ENCODE peak calls at places on chromosomes 5 and 9, in ten cellular contexts. One of them, this sample, is unnamed.

GRCh38 chr9:133945314-133945975 is 46.7 kb downstream of the VAV2 start:
- DNase-seq in HCT116: no peak
- DNase-seq in stimulated activated CD8-positive, alpha-beta memory T cell treated with anti-CD3 and anti-CD28 coated beads, Interleukin-4, amount 100 ng/mL, for 4 hours: no peak
- DNase-seq in activated CD4-positive, alpha-beta T cell treated with anti-CD3 and anti-CD28 coated beads, Interleukin-2, amount 50 U/mL, for 4 hours: no peak
- DNase-seq in activated naive CD4-positive, alpha-beta T cell treated with anti-CD3 and anti-CD28 coated beads, Interleukin-2, amount 50 U/mL, for 72 hours: no peak
- DNase-seq in lung microvascular endothelial cell: no peak
- DNase-seq in ACHN: no peak
- DNase-seq in HFFc6: no peak
- DNase-seq in stimulated activated CD4-positive, alpha-beta T cell treated with anti-CD3 and anti-CD28 coated beads, Interleukin-2, amount 100 ng/mL, for 48 hours: no peak
- DNase-seq in GDM1: no peak
- DNase-seq in this sample: no peak

GRCh38 chr9:90029996-90030395 is 425.2 kb downstream of the GADD45G start:
- DNase-seq in HCT116: no peak
- DNase-seq in stimulated activated CD8-positive, alpha-beta memory T cell treated with anti-CD3 and anti-CD28 coated beads, Interleukin-4, amount 100 ng/mL, for 4 hours: no peak
- DNase-seq in activated CD4-positive, alpha-beta T cell treated with anti-CD3 and anti-CD28 coated beads, Interleukin-2, amount 50 U/mL, for 4 hours: no peak
- DNase-seq in activated naive CD4-positive, alpha-beta T cell treated with anti-CD3 and anti-CD28 coated beads, Interleukin-2, amount 50 U/mL, for 72 hours: no peak
- DNase-seq in lung microvascular endothelial cell: no peak
- DNase-seq in ACHN: no peak
- DNase-seq in HFFc6: no peak
- DNase-seq in stimulated activated CD4-positive, alpha-beta T cell treated with anti-CD3 and anti-CD28 coated beads, Interleukin-2, amount 100 ng/mL, for 48 hours: no peak
- DNase-seq in GDM1: no peak
- DNase-seq in this sample: no peak

GRCh38 chr5:169911448-169912212 is 68.7 kb downstream of the INSYN2B start:
- DNase-seq in HCT116: no peak
- DNase-seq in stimulated activated CD8-positive, alpha-beta memory T cell treated with anti-CD3 and anti-CD28 coated beads, Interleukin-4, amount 100 ng/mL, for 4 hours: no peak
- DNase-seq in activated CD4-positive, alpha-beta T cell treated with anti-CD3 and anti-CD28 coated beads, Interleukin-2, amount 50 U/mL, for 4 hours: no peak
- DNase-seq in activated naive CD4-positive, alpha-beta T cell treated with anti-CD3 and anti-CD28 coated beads, Interleukin-2, amount 50 U/mL, for 72 hours: no peak
- DNase-seq in lung microvascular endothelial cell: peak
- DNase-seq in ACHN: no peak
- DNase-seq in HFFc6: no peak
- DNase-seq in stimulated activated CD4-positive, alpha-beta T cell treated with anti-CD3 and anti-CD28 coated beads, Interleukin-2, amount 100 ng/mL, for 48 hours: no peak
- DNase-seq in GDM1: no peak
- DNase-seq in this sample: no peak

GRCh38 chr5:158198636-158199035 is 339.7 kb upstream of the CLINT1 start:
- DNase-seq in HCT116: no peak
- DNase-seq in stimulated activated CD8-positive, alpha-beta memory T cell treated with anti-CD3 and anti-CD28 coated beads, Interleukin-4, amount 100 ng/mL, for 4 hours: no peak
- DNase-seq in activated CD4-positive, alpha-beta T cell treated with anti-CD3 and anti-CD28 coated beads, Interleukin-2, amount 50 U/mL, for 4 hours: no peak
- DNase-seq in activated naive CD4-positive, alpha-beta T cell treated with anti-CD3 and anti-CD28 coated beads, Interleukin-2, amount 50 U/mL, for 72 hours: no peak
- DNase-seq in lung microvascular endothelial cell: no peak
- DNase-seq in ACHN: no peak
- DNase-seq in HFFc6: no peak
- DNase-seq in stimulated activated CD4-positive, alpha-beta T cell treated with anti-CD3 and anti-CD28 coated beads, Interleukin-2, amount 100 ng/mL, for 48 hours: no peak
- DNase-seq in GDM1: no peak
- DNase-seq in this sample: no peak

GRCh38 chr9:14301582-14301981 is 12.4 kb downstream of the NFIB start:
- DNase-seq in HCT116: no peak
- DNase-seq in stimulated activated CD8-positive, alpha-beta memory T cell treated with anti-CD3 and anti-CD28 coated beads, Interleukin-4, amount 100 ng/mL, for 4 hours: no peak
- DNase-seq in activated CD4-positive, alpha-beta T cell treated with anti-CD3 and anti-CD28 coated beads, Interleukin-2, amount 50 U/mL, for 4 hours: no peak
- DNase-seq in activated naive CD4-positive, alpha-beta T cell treated with anti-CD3 and anti-CD28 coated beads, Interleukin-2, amount 50 U/mL, for 72 hours: no peak
- DNase-seq in lung microvascular endothelial cell: no peak
- DNase-seq in ACHN: no peak
- DNase-seq in HFFc6: no peak
- DNase-seq in stimulated activated CD4-positive, alpha-beta T cell treated with anti-CD3 and anti-CD28 coated beads, Interleukin-2, amount 100 ng/mL, for 48 hours: no peak
- DNase-seq in GDM1: no peak
- DNase-seq in this sample: no peak

GRCh38 chr9:85960688-85961093 is 19.7 kb downstream of the NAA35 start:
- DNase-seq in HCT116: no peak
- DNase-seq in stimulated activated CD8-positive, alpha-beta memory T cell treated with anti-CD3 and anti-CD28 coated beads, Interleukin-4, amount 100 ng/mL, for 4 hours: no peak
- DNase-seq in activated CD4-positive, alpha-beta T cell treated with anti-CD3 and anti-CD28 coated beads, Interleukin-2, amount 50 U/mL, for 4 hours: no peak
- DNase-seq in activated naive CD4-positive, alpha-beta T cell treated with anti-CD3 and anti-CD28 coated beads, Interleukin-2, amount 50 U/mL, for 72 hours: no peak
- DNase-seq in lung microvascular endothelial cell: peak
- DNase-seq in ACHN: no peak
- DNase-seq in HFFc6: no peak
- DNase-seq in stimulated activated CD4-positive, alpha-beta T cell treated with anti-CD3 and anti-CD28 coated beads, Interleukin-2, amount 100 ng/mL, for 48 hours: no peak
- DNase-seq in GDM1: no peak
- DNase-seq in this sample: no peak

GRCh38 chr9:13088734-13089427 is 190.6 kb downstream of the MPDZ start:
- DNase-seq in HCT116: peak
- DNase-seq in stimulated activated CD8-positive, alpha-beta memory T cell treated with anti-CD3 and anti-CD28 coated beads, Interleukin-4, amount 100 ng/mL, for 4 hours: no peak
- DNase-seq in activated CD4-positive, alpha-beta T cell treated with anti-CD3 and anti-CD28 coated beads, Interleukin-2, amount 50 U/mL, for 4 hours: no peak
- DNase-seq in activated naive CD4-positive, alpha-beta T cell treated with anti-CD3 and anti-CD28 coated beads, Interleukin-2, amount 50 U/mL, for 72 hours: no peak
- DNase-seq in lung microvascular endothelial cell: peak
- DNase-seq in ACHN: peak
- DNase-seq in HFFc6: peak
- DNase-seq in stimulated activated CD4-positive, alpha-beta T cell treated with anti-CD3 and anti-CD28 coated beads, Interleukin-2, amount 100 ng/mL, for 48 hours: no peak
- DNase-seq in GDM1: peak
- DNase-seq in this sample: no peak

GRCh38 chr9:137759649-137760321 is 117.8 kb upstream of the CACNA1B start:
- DNase-seq in HCT116: no peak
- DNase-seq in stimulated activated CD8-positive, alpha-beta memory T cell treated with anti-CD3 and anti-CD28 coated beads, Interleukin-4, amount 100 ng/mL, for 4 hours: no peak
- DNase-seq in activated CD4-positive, alpha-beta T cell treated with anti-CD3 and anti-CD28 coated beads, Interleukin-2, amount 50 U/mL, for 4 hours: no peak
- DNase-seq in activated naive CD4-positive, alpha-beta T cell treated with anti-CD3 and anti-CD28 coated beads, Interleukin-2, amount 50 U/mL, for 72 hours: no peak
- DNase-seq in lung microvascular endothelial cell: no peak
- DNase-seq in ACHN: no peak
- DNase-seq in HFFc6: no peak
- DNase-seq in stimulated activated CD4-positive, alpha-beta T cell treated with anti-CD3 and anti-CD28 coated beads, Interleukin-2, amount 100 ng/mL, for 48 hours: no peak
- DNase-seq in GDM1: no peak
- DNase-seq in this sample: no peak

GRCh38 chr5:151151793-151152192 is 5.8 kb downstream of the ANXA6 start:
- DNase-seq in HCT116: no peak
- DNase-seq in stimulated activated CD8-positive, alpha-beta memory T cell treated with anti-CD3 and anti-CD28 coated beads, Interleukin-4, amount 100 ng/mL, for 4 hours: no peak
- DNase-seq in activated CD4-positive, alpha-beta T cell treated with anti-CD3 and anti-CD28 coated beads, Interleukin-2, amount 50 U/mL, for 4 hours: no peak
- DNase-seq in activated naive CD4-positive, alpha-beta T cell treated with anti-CD3 and anti-CD28 coated beads, Interleukin-2, amount 50 U/mL, for 72 hours: peak
- DNase-seq in lung microvascular endothelial cell: no peak
- DNase-seq in ACHN: no peak
- DNase-seq in HFFc6: peak
- DNase-seq in stimulated activated CD4-positive, alpha-beta T cell treated with anti-CD3 and anti-CD28 coated beads, Interleukin-2, amount 100 ng/mL, for 48 hours: peak
- DNase-seq in GDM1: peak
- DNase-seq in this sample: peak

GRCh38 chr9:93317495-93318094 is 133.7 kb downstream of the WNK2 start:
- DNase-seq in HCT116: no peak
- DNase-seq in stimulated activated CD8-positive, alpha-beta memory T cell treated with anti-CD3 and anti-CD28 coated beads, Interleukin-4, amount 100 ng/mL, for 4 hours: no peak
- DNase-seq in activated CD4-positive, alpha-beta T cell treated with anti-CD3 and anti-CD28 coated beads, Interleukin-2, amount 50 U/mL, for 4 hours: no peak
- DNase-seq in activated naive CD4-positive, alpha-beta T cell treated with anti-CD3 and anti-CD28 coated beads, Interleukin-2, amount 50 U/mL, for 72 hours: no peak
- DNase-seq in lung microvascular endothelial cell: no peak
- DNase-seq in ACHN: no peak
- DNase-seq in HFFc6: no peak
- DNase-seq in stimulated activated CD4-positive, alpha-beta T cell treated with anti-CD3 and anti-CD28 coated beads, Interleukin-2, amount 100 ng/mL, for 48 hours: no peak
- DNase-seq in GDM1: no peak
- DNase-seq in this sample: no peak

GRCh38 chr5:157464518-157465171 is 4.6 kb downstream of the NIPAL4 start:
- DNase-seq in HCT116: peak
- DNase-seq in stimulated activated CD8-positive, alpha-beta memory T cell treated with anti-CD3 and anti-CD28 coated beads, Interleukin-4, amount 100 ng/mL, for 4 hours: peak
- DNase-seq in activated CD4-positive, alpha-beta T cell treated with anti-CD3 and anti-CD28 coated beads, Interleukin-2, amount 50 U/mL, for 4 hours: peak
- DNase-seq in activated naive CD4-positive, alpha-beta T cell treated with anti-CD3 and anti-CD28 coated beads, Interleukin-2, amount 50 U/mL, for 72 hours: peak
- DNase-seq in lung microvascular endothelial cell: peak
- DNase-seq in ACHN: peak
- DNase-seq in HFFc6: peak
- DNase-seq in stimulated activated CD4-positive, alpha-beta T cell treated with anti-CD3 and anti-CD28 coated beads, Interleukin-2, amount 100 ng/mL, for 48 hours: peak
- DNase-seq in GDM1: peak
- DNase-seq in this sample: peak

GRCh38 chr9:130298663-130299279 is 33.2 kb downstream of the HMCN2 start:
- DNase-seq in HCT116: no peak
- DNase-seq in stimulated activated CD8-positive, alpha-beta memory T cell treated with anti-CD3 and anti-CD28 coated beads, Interleukin-4, amount 100 ng/mL, for 4 hours: no peak
- DNase-seq in activated CD4-positive, alpha-beta T cell treated with anti-CD3 and anti-CD28 coated beads, Interleukin-2, amount 50 U/mL, for 4 hours: no peak
- DNase-seq in activated naive CD4-positive, alpha-beta T cell treated with anti-CD3 and anti-CD28 coated beads, Interleukin-2, amount 50 U/mL, for 72 hours: no peak
- DNase-seq in lung microvascular endothelial cell: peak
- DNase-seq in ACHN: peak
- DNase-seq in HFFc6: no peak
- DNase-seq in stimulated activated CD4-positive, alpha-beta T cell treated with anti-CD3 and anti-CD28 coated beads, Interleukin-2, amount 100 ng/mL, for 48 hours: no peak
- DNase-seq in GDM1: no peak
- DNase-seq in this sample: no peak

GRCh38 chr9:85200726-85201402 is 531.3 kb downstream of the NTRK2 start:
- DNase-seq in HCT116: no peak
- DNase-seq in stimulated activated CD8-positive, alpha-beta memory T cell treated with anti-CD3 and anti-CD28 coated beads, Interleukin-4, amount 100 ng/mL, for 4 hours: no peak
- DNase-seq in activated CD4-positive, alpha-beta T cell treated with anti-CD3 and anti-CD28 coated beads, Interleukin-2, amount 50 U/mL, for 4 hours: no peak
- DNase-seq in activated naive CD4-positive, alpha-beta T cell treated with anti-CD3 and anti-CD28 coated beads, Interleukin-2, amount 50 U/mL, for 72 hours: no peak
- DNase-seq in lung microvascular endothelial cell: no peak
- DNase-seq in ACHN: no peak
- DNase-seq in HFFc6: no peak
- DNase-seq in stimulated activated CD4-positive, alpha-beta T cell treated with anti-CD3 and anti-CD28 coated beads, Interleukin-2, amount 100 ng/mL, for 48 hours: no peak
- DNase-seq in GDM1: no peak
- DNase-seq in this sample: no peak

GRCh38 chr5:42360061-42360460 is 63.2 kb upstream of the GHR start:
- DNase-seq in HCT116: no peak
- DNase-seq in stimulated activated CD8-positive, alpha-beta memory T cell treated with anti-CD3 and anti-CD28 coated beads, Interleukin-4, amount 100 ng/mL, for 4 hours: no peak
- DNase-seq in activated CD4-positive, alpha-beta T cell treated with anti-CD3 and anti-CD28 coated beads, Interleukin-2, amount 50 U/mL, for 4 hours: no peak
- DNase-seq in activated naive CD4-positive, alpha-beta T cell treated with anti-CD3 and anti-CD28 coated beads, Interleukin-2, amount 50 U/mL, for 72 hours: no peak
- DNase-seq in lung microvascular endothelial cell: peak
- DNase-seq in ACHN: no peak
- DNase-seq in HFFc6: peak
- DNase-seq in stimulated activated CD4-positive, alpha-beta T cell treated with anti-CD3 and anti-CD28 coated beads, Interleukin-2, amount 100 ng/mL, for 48 hours: no peak
- DNase-seq in GDM1: no peak
- DNase-seq in this sample: no peak

GRCh38 chr9:134057751-134058701 is 9.8 kb downstream of the BRD3 start:
- DNase-seq in HCT116: no peak
- DNase-seq in stimulated activated CD8-positive, alpha-beta memory T cell treated with anti-CD3 and anti-CD28 coated beads, Interleukin-4, amount 100 ng/mL, for 4 hours: no peak
- DNase-seq in activated CD4-positive, alpha-beta T cell treated with anti-CD3 and anti-CD28 coated beads, Interleukin-2, amount 50 U/mL, for 4 hours: no peak
- DNase-seq in activated naive CD4-positive, alpha-beta T cell treated with anti-CD3 and anti-CD28 coated beads, Interleukin-2, amount 50 U/mL, for 72 hours: no peak
- DNase-seq in lung microvascular endothelial cell: no peak
- DNase-seq in ACHN: no peak
- DNase-seq in HFFc6: no peak
- DNase-seq in stimulated activated CD4-positive, alpha-beta T cell treated with anti-CD3 and anti-CD28 coated beads, Interleukin-2, amount 100 ng/mL, for 48 hours: no peak
- DNase-seq in GDM1: no peak
- DNase-seq in this sample: no peak

GRCh38 chr9:27154923-27155322 is 45.9 kb downstream of the TEK start:
- DNase-seq in HCT116: no peak
- DNase-seq in stimulated activated CD8-positive, alpha-beta memory T cell treated with anti-CD3 and anti-CD28 coated beads, Interleukin-4, amount 100 ng/mL, for 4 hours: no peak
- DNase-seq in activated CD4-positive, alpha-beta T cell treated with anti-CD3 and anti-CD28 coated beads, Interleukin-2, amount 50 U/mL, for 4 hours: no peak
- DNase-seq in activated naive CD4-positive, alpha-beta T cell treated with anti-CD3 and anti-CD28 coated beads, Interleukin-2, amount 50 U/mL, for 72 hours: no peak
- DNase-seq in lung microvascular endothelial cell: peak
- DNase-seq in ACHN: no peak
- DNase-seq in HFFc6: peak
- DNase-seq in stimulated activated CD4-positive, alpha-beta T cell treated with anti-CD3 and anti-CD28 coated beads, Interleukin-2, amount 100 ng/mL, for 48 hours: no peak
- DNase-seq in GDM1: no peak
- DNase-seq in this sample: no peak

GRCh38 chr5:60377826-60378225 is 322.1 kb downstream of the DEPDC1B start:
- DNase-seq in HCT116: no peak
- DNase-seq in stimulated activated CD8-positive, alpha-beta memory T cell treated with anti-CD3 and anti-CD28 coated beads, Interleukin-4, amount 100 ng/mL, for 4 hours: no peak
- DNase-seq in activated CD4-positive, alpha-beta T cell treated with anti-CD3 and anti-CD28 coated beads, Interleukin-2, amount 50 U/mL, for 4 hours: no peak
- DNase-seq in activated naive CD4-positive, alpha-beta T cell treated with anti-CD3 and anti-CD28 coated beads, Interleukin-2, amount 50 U/mL, for 72 hours: no peak
- DNase-seq in lung microvascular endothelial cell: no peak
- DNase-seq in ACHN: no peak
- DNase-seq in HFFc6: no peak
- DNase-seq in stimulated activated CD4-positive, alpha-beta T cell treated with anti-CD3 and anti-CD28 coated beads, Interleukin-2, amount 100 ng/mL, for 48 hours: no peak
- DNase-seq in GDM1: no peak
- DNase-seq in this sample: no peak

GRCh38 chr9:136011703-136012496 is 50.7 kb upstream of the UBAC1 start:
- DNase-seq in HCT116: no peak
- DNase-seq in stimulated activated CD8-positive, alpha-beta memory T cell treated with anti-CD3 and anti-CD28 coated beads, Interleukin-4, amount 100 ng/mL, for 4 hours: no peak
- DNase-seq in activated CD4-positive, alpha-beta T cell treated with anti-CD3 and anti-CD28 coated beads, Interleukin-2, amount 50 U/mL, for 4 hours: no peak
- DNase-seq in activated naive CD4-positive, alpha-beta T cell treated with anti-CD3 and anti-CD28 coated beads, Interleukin-2, amount 50 U/mL, for 72 hours: no peak
- DNase-seq in lung microvascular endothelial cell: peak
- DNase-seq in ACHN: no peak
- DNase-seq in HFFc6: no peak
- DNase-seq in stimulated activated CD4-positive, alpha-beta T cell treated with anti-CD3 and anti-CD28 coated beads, Interleukin-2, amount 100 ng/mL, for 48 hours: no peak
- DNase-seq in GDM1: no peak
- DNase-seq in this sample: no peak

GRCh38 chr9:91177661-91178280 is 183.9 kb downstream of the AUH start:
- DNase-seq in HCT116: no peak
- DNase-seq in stimulated activated CD8-positive, alpha-beta memory T cell treated with anti-CD3 and anti-CD28 coated beads, Interleukin-4, amount 100 ng/mL, for 4 hours: no peak
- DNase-seq in activated CD4-positive, alpha-beta T cell treated with anti-CD3 and anti-CD28 coated beads, Interleukin-2, amount 50 U/mL, for 4 hours: no peak
- DNase-seq in activated naive CD4-positive, alpha-beta T cell treated with anti-CD3 and anti-CD28 coated beads, Interleukin-2, amount 50 U/mL, for 72 hours: no peak
- DNase-seq in lung microvascular endothelial cell: no peak
- DNase-seq in ACHN: no peak
- DNase-seq in HFFc6: no peak
- DNase-seq in stimulated activated CD4-positive, alpha-beta T cell treated with anti-CD3 and anti-CD28 coated beads, Interleukin-2, amount 100 ng/mL, for 48 hours: no peak
- DNase-seq in GDM1: peak
- DNase-seq in this sample: no peak

GRCh38 chr9:38067892-38068615 is 973 bp downstream of the SHB start:
- DNase-seq in HCT116: no peak
- DNase-seq in stimulated activated CD8-positive, alpha-beta memory T cell treated with anti-CD3 and anti-CD28 coated beads, Interleukin-4, amount 100 ng/mL, for 4 hours: no peak
- DNase-seq in activated CD4-positive, alpha-beta T cell treated with anti-CD3 and anti-CD28 coated beads, Interleukin-2, amount 50 U/mL, for 4 hours: no peak
- DNase-seq in activated naive CD4-positive, alpha-beta T cell treated with anti-CD3 and anti-CD28 coated beads, Interleukin-2, amount 50 U/mL, for 72 hours: peak
- DNase-seq in lung microvascular endothelial cell: no peak
- DNase-seq in ACHN: no peak
- DNase-seq in HFFc6: no peak
- DNase-seq in stimulated activated CD4-positive, alpha-beta T cell treated with anti-CD3 and anti-CD28 coated beads, Interleukin-2, amount 100 ng/mL, for 48 hours: peak
- DNase-seq in GDM1: no peak
- DNase-seq in this sample: no peak

GRCh38 chr5:56951131-56951945 is 585 bp downstream of the MIER3 start:
- DNase-seq in HCT116: no peak
- DNase-seq in stimulated activated CD8-positive, alpha-beta memory T cell treated with anti-CD3 and anti-CD28 coated beads, Interleukin-4, amount 100 ng/mL, for 4 hours: no peak
- DNase-seq in activated CD4-positive, alpha-beta T cell treated with anti-CD3 and anti-CD28 coated beads, Interleukin-2, amount 50 U/mL, for 4 hours: peak
- DNase-seq in activated naive CD4-positive, alpha-beta T cell treated with anti-CD3 and anti-CD28 coated beads, Interleukin-2, amount 50 U/mL, for 72 hours: peak
- DNase-seq in lung microvascular endothelial cell: peak
- DNase-seq in ACHN: peak
- DNase-seq in HFFc6: no peak
- DNase-seq in stimulated activated CD4-positive, alpha-beta T cell treated with anti-CD3 and anti-CD28 coated beads, Interleukin-2, amount 100 ng/mL, for 48 hours: peak
- DNase-seq in GDM1: no peak
- DNase-seq in this sample: no peak

GRCh38 chr9:3949744-3950143 is 350.1 kb downstream of the GLIS3 start:
- DNase-seq in HCT116: no peak
- DNase-seq in stimulated activated CD8-positive, alpha-beta memory T cell treated with anti-CD3 and anti-CD28 coated beads, Interleukin-4, amount 100 ng/mL, for 4 hours: no peak
- DNase-seq in activated CD4-positive, alpha-beta T cell treated with anti-CD3 and anti-CD28 coated beads, Interleukin-2, amount 50 U/mL, for 4 hours: no peak
- DNase-seq in activated naive CD4-positive, alpha-beta T cell treated with anti-CD3 and anti-CD28 coated beads, Interleukin-2, amount 50 U/mL, for 72 hours: no peak
- DNase-seq in lung microvascular endothelial cell: no peak
- DNase-seq in ACHN: no peak
- DNase-seq in HFFc6: no peak
- DNase-seq in stimulated activated CD4-positive, alpha-beta T cell treated with anti-CD3 and anti-CD28 coated beads, Interleukin-2, amount 100 ng/mL, for 48 hours: no peak
- DNase-seq in GDM1: no peak
- DNase-seq in this sample: no peak

GRCh38 chr9:129752915-129753724 is at the start of gene PTGES:
- DNase-seq in HCT116: peak
- DNase-seq in stimulated activated CD8-positive, alpha-beta memory T cell treated with anti-CD3 and anti-CD28 coated beads, Interleukin-4, amount 100 ng/mL, for 4 hours: peak
- DNase-seq in activated CD4-positive, alpha-beta T cell treated with anti-CD3 and anti-CD28 coated beads, Interleukin-2, amount 50 U/mL, for 4 hours: peak
- DNase-seq in activated naive CD4-positive, alpha-beta T cell treated with anti-CD3 and anti-CD28 coated beads, Interleukin-2, amount 50 U/mL, for 72 hours: peak
- DNase-seq in lung microvascular endothelial cell: peak
- DNase-seq in ACHN: peak
- DNase-seq in HFFc6: peak
- DNase-seq in stimulated activated CD4-positive, alpha-beta T cell treated with anti-CD3 and anti-CD28 coated beads, Interleukin-2, amount 100 ng/mL, for 48 hours: peak
- DNase-seq in GDM1: no peak
- DNase-seq in this sample: no peak

GRCh38 chr9:25377039-25377438 is 301.2 kb downstream of the TUSC1 start:
- DNase-seq in HCT116: no peak
- DNase-seq in stimulated activated CD8-positive, alpha-beta memory T cell treated with anti-CD3 and anti-CD28 coated beads, Interleukin-4, amount 100 ng/mL, for 4 hours: no peak
- DNase-seq in activated CD4-positive, alpha-beta T cell treated with anti-CD3 and anti-CD28 coated beads, Interleukin-2, amount 50 U/mL, for 4 hours: no peak
- DNase-seq in activated naive CD4-positive, alpha-beta T cell treated with anti-CD3 and anti-CD28 coated beads, Interleukin-2, amount 50 U/mL, for 72 hours: no peak
- DNase-seq in lung microvascular endothelial cell: no peak
- DNase-seq in ACHN: no peak
- DNase-seq in HFFc6: no peak
- DNase-seq in stimulated activated CD4-positive, alpha-beta T cell treated with anti-CD3 and anti-CD28 coated beads, Interleukin-2, amount 100 ng/mL, for 48 hours: no peak
- DNase-seq in GDM1: no peak
- DNase-seq in this sample: no peak

GRCh38 chr5:122907238-122907637 is 61.8 kb downstream of the SNX24 start:
- DNase-seq in HCT116: no peak
- DNase-seq in stimulated activated CD8-positive, alpha-beta memory T cell treated with anti-CD3 and anti-CD28 coated beads, Interleukin-4, amount 100 ng/mL, for 4 hours: no peak
- DNase-seq in activated CD4-positive, alpha-beta T cell treated with anti-CD3 and anti-CD28 coated beads, Interleukin-2, amount 50 U/mL, for 4 hours: no peak
- DNase-seq in activated naive CD4-positive, alpha-beta T cell treated with anti-CD3 and anti-CD28 coated beads, Interleukin-2, amount 50 U/mL, for 72 hours: no peak
- DNase-seq in lung microvascular endothelial cell: no peak
- DNase-seq in ACHN: peak
- DNase-seq in HFFc6: peak
- DNase-seq in stimulated activated CD4-positive, alpha-beta T cell treated with anti-CD3 and anti-CD28 coated beads, Interleukin-2, amount 100 ng/mL, for 48 hours: no peak
- DNase-seq in GDM1: no peak
- DNase-seq in this sample: no peak

GRCh38 chr9:21966140-21966851 is 27.9 kb downstream of the CDKN2A start:
- DNase-seq in HCT116: no peak
- DNase-seq in stimulated activated CD8-positive, alpha-beta memory T cell treated with anti-CD3 and anti-CD28 coated beads, Interleukin-4, amount 100 ng/mL, for 4 hours: no peak
- DNase-seq in activated CD4-positive, alpha-beta T cell treated with anti-CD3 and anti-CD28 coated beads, Interleukin-2, amount 50 U/mL, for 4 hours: no peak
- DNase-seq in activated naive CD4-positive, alpha-beta T cell treated with anti-CD3 and anti-CD28 coated beads, Interleukin-2, amount 50 U/mL, for 72 hours: no peak
- DNase-seq in lung microvascular endothelial cell: no peak
- DNase-seq in ACHN: no peak
- DNase-seq in HFFc6: no peak
- DNase-seq in stimulated activated CD4-positive, alpha-beta T cell treated with anti-CD3 and anti-CD28 coated beads, Interleukin-2, amount 100 ng/mL, for 48 hours: no peak
- DNase-seq in GDM1: no peak
- DNase-seq in this sample: no peak

GRCh38 chr5:36590513-36591286 is 15.7 kb upstream of the SLC1A3 start:
- DNase-seq in HCT116: no peak
- DNase-seq in stimulated activated CD8-positive, alpha-beta memory T cell treated with anti-CD3 and anti-CD28 coated beads, Interleukin-4, amount 100 ng/mL, for 4 hours: no peak
- DNase-seq in activated CD4-positive, alpha-beta T cell treated with anti-CD3 and anti-CD28 coated beads, Interleukin-2, amount 50 U/mL, for 4 hours: no peak
- DNase-seq in activated naive CD4-positive, alpha-beta T cell treated with anti-CD3 and anti-CD28 coated beads, Interleukin-2, amount 50 U/mL, for 72 hours: no peak
- DNase-seq in lung microvascular endothelial cell: no peak
- DNase-seq in ACHN: no peak
- DNase-seq in HFFc6: no peak
- DNase-seq in stimulated activated CD4-positive, alpha-beta T cell treated with anti-CD3 and anti-CD28 coated beads, Interleukin-2, amount 100 ng/mL, for 48 hours: no peak
- DNase-seq in GDM1: no peak
- DNase-seq in this sample: no peak

GRCh38 chr9:89026878-89027277 is 35.6 kb downstream of the S1PR3 start:
- DNase-seq in HCT116: no peak
- DNase-seq in stimulated activated CD8-positive, alpha-beta memory T cell treated with anti-CD3 and anti-CD28 coated beads, Interleukin-4, amount 100 ng/mL, for 4 hours: no peak
- DNase-seq in activated CD4-positive, alpha-beta T cell treated with anti-CD3 and anti-CD28 coated beads, Interleukin-2, amount 50 U/mL, for 4 hours: no peak
- DNase-seq in activated naive CD4-positive, alpha-beta T cell treated with anti-CD3 and anti-CD28 coated beads, Interleukin-2, amount 50 U/mL, for 72 hours: no peak
- DNase-seq in lung microvascular endothelial cell: peak
- DNase-seq in ACHN: no peak
- DNase-seq in HFFc6: no peak
- DNase-seq in stimulated activated CD4-positive, alpha-beta T cell treated with anti-CD3 and anti-CD28 coated beads, Interleukin-2, amount 100 ng/mL, for 48 hours: no peak
- DNase-seq in GDM1: no peak
- DNase-seq in this sample: no peak